ENCODE peak calls at places on chromosomes 6 and 20, in eight cellular contexts. U is transverse colon, L is A549, G is H1, F is IMR-90, I is heart left ventricle, P is breast epithelium, R is vagina. C is an unnamed sample.

GRCh38 chr20:32621071-32621913 is 36.2 kb upstream of the NOL4L start:
- DNase-seq in R (peak), P (no peak), G (no peak), U (no peak), I (no peak), L (no peak), F (no peak), C (no peak)

GRCh38 chr20:31698803-31699718 is 23.6 kb downstream of the BCL2L1 start:
- DNase-seq in I (peak), U (peak), L (peak), P (peak), F (peak), R (no peak), G (no peak), C (peak)

GRCh38 chr6:96234476-96234875 is 218.7 kb downstream of the FUT9 start:
- DNase-seq in U (no peak), F (no peak), I (no peak), R (no peak), L (no peak), P (no peak), G (no peak), C (no peak)

GRCh38 chr6:90249044-90249443 is 47.6 kb downstream of the BACH2 start:
- DNase-seq in P (no peak), R (no peak), I (no peak), F (peak), L (no peak), U (no peak), G (no peak), C (no peak)

GRCh38 chr6:96657344-96657743 is 94.4 kb downstream of the FHL5 start:
- DNase-seq in G (no peak), I (no peak), F (no peak), L (no peak), R (no peak), U (no peak), P (no peak), C (no peak)

GRCh38 chr6:26055670-26056582 is 31.3 kb upstream of the HFE start:
- DNase-seq in F (peak), I (peak), G (peak), L (peak), U (peak), R (no peak), P (peak), C (peak)

GRCh38 chr6:85129881-85130280 is 320.0 kb upstream of the NT5E start:
- DNase-seq in F (peak), R (no peak), U (no peak), L (no peak), I (no peak), G (no peak), P (no peak), C (no peak)

GRCh38 chr6:143426025-143426424 is 24.5 kb downstream of the ADAT2 start:
- DNase-seq in R (no peak), U (no peak), P (no peak), I (no peak), L (no peak), F (no peak), G (no peak), C (no peak)

GRCh38 chr6:127518212-127518709 is 874 bp downstream of the MTCL3 start:
- DNase-seq in L (peak), F (no peak), P (no peak), R (no peak), I (no peak), U (no peak), G (no peak), C (no peak)

GRCh38 chr20:40457404-40457803 is 231.6 kb downstream of the MAFB start:
- DNase-seq in G (no peak), U (no peak), P (no peak), F (no peak), R (no peak), I (no peak), L (no peak), C (no peak)

GRCh38 chr6:126767741-126768140 is 350.7 kb upstream of the RSPO3 start:
- DNase-seq in R (no peak), L (no peak), G (no peak), P (no peak), F (no peak), I (no peak), U (no peak), C (no peak)

GRCh38 chr20:8527998-8528397 is 395.9 kb downstream of the PLCB1 start:
- DNase-seq in F (peak), P (no peak), I (no peak), G (no peak), L (no peak), R (no peak), U (no peak), C (no peak)

GRCh38 chr6:15879372-15880261 is 216.8 kb upstream of the DTNBP1 start:
- DNase-seq in F (peak), L (no peak), I (peak), U (peak), P (no peak), R (no peak), G (no peak), C (peak)

GRCh38 chr20:18847226-18847625 is 33.6 kb downstream of the SCP2D1 start:
- DNase-seq in G (no peak), L (no peak), F (no peak), P (no peak), I (no peak), U (no peak), R (peak), C (no peak)

GRCh38 chr20:42277203-42277602 is 659.0 kb upstream of the CHD6 start:
- DNase-seq in U (no peak), F (no peak), R (no peak), I (no peak), L (no peak), G (no peak), P (no peak), C (no peak)

GRCh38 chr6:54624779-54625178 is 221.8 kb upstream of the FAM83B start:
- DNase-seq in I (no peak), L (no peak), U (no peak), F (peak), G (no peak), P (no peak), R (no peak), C (no peak)

GRCh38 chr20:55269913-55270312 is 735.4 kb downstream of the CBLN4 start:
- DNase-seq in R (no peak), I (no peak), L (no peak), G (no peak), P (no peak), F (no peak), U (no peak), C (no peak)

GRCh38 chr6:86535141-86535540 is 402.2 kb upstream of the HTR1E start:
- DNase-seq in L (no peak), I (no peak), P (no peak), G (no peak), F (no peak), U (no peak), R (no peak), C (no peak)

GRCh38 chr6:149900620-149901443 is 2.9 kb upstream of the RAET1E start:
- DNase-seq in G (no peak), F (no peak), P (peak), U (no peak), R (no peak), I (no peak), L (no peak), C (no peak)

GRCh38 chr6:72622094-72622540 is 253 bp downstream of the KCNQ5 start:
- DNase-seq in F (peak), P (no peak), I (no peak), G (peak), R (no peak), U (peak), L (peak), C (peak)

GRCh38 chr6:2857580-2858337 is 16.1 kb upstream of the SERPINB1 start:
- DNase-seq in I (peak), G (no peak), L (peak), R (no peak), F (peak), P (no peak), U (peak), C (peak)

GRCh38 chr6:13762648-13763441 is 51.2 kb upstream of the RANBP9 start:
- DNase-seq in F (peak), U (peak), I (no peak), P (peak), R (no peak), L (no peak), G (no peak), C (peak)

GRCh38 chr6:128235556-128235955 is 284.8 kb downstream of the PTPRK start:
- DNase-seq in U (no peak), G (no peak), R (no peak), I (no peak), L (no peak), P (no peak), F (no peak), C (no peak)

GRCh38 chr6:5053864-5054426 is 31.2 kb upstream of the PPP1R3G start:
- DNase-seq in G (no peak), U (no peak), F (no peak), P (no peak), R (peak), L (no peak), I (no peak), C (no peak)

GRCh38 chr6:165231177-165231576 is 78.2 kb downstream of the C6orf118 start:
- DNase-seq in P (no peak), L (no peak), R (no peak), I (no peak), U (no peak), G (no peak), F (no peak), C (no peak)

GRCh38 chr20:32480361-32481199 is 104.6 kb downstream of the NOL4L start:
- DNase-seq in G (no peak), R (no peak), L (no peak), U (no peak), I (peak), F (peak), P (no peak), C (peak)

GRCh38 chr20:53748821-53749402 is 155.3 kb upstream of the ZNF217 start:
- DNase-seq in R (no peak), U (no peak), L (no peak), F (peak), G (no peak), P (no peak), I (no peak), C (no peak)

GRCh38 chr6:63560806-63561672 is 11.2 kb upstream of the LOC128125822 start:
- DNase-seq in F (peak), R (no peak), L (peak), I (no peak), U (no peak), P (no peak), G (no peak), C (no peak)

GRCh38 chr6:167119680-167120556 is 3.0 kb upstream of the CCR6 start:
- DNase-seq in L (no peak), F (no peak), I (no peak), U (peak), R (no peak), P (no peak), G (no peak), C (no peak)

GRCh38 chr6:44009425-44010321 is 117.6 kb downstream of the MRPL14 start:
- DNase-seq in I (peak), U (no peak), L (no peak), P (no peak), G (no peak), R (no peak), F (peak), C (peak)

GRCh38 chr20:4025679-4026078 is 10.3 kb upstream of the RNF24 start:
- DNase-seq in F (no peak), I (no peak), L (no peak), G (no peak), U (no peak), P (no peak), R (no peak), C (no peak)

GRCh38 chr6:71419954-71420692 is 131.5 kb downstream of the OGFRL1 start:
- DNase-seq in L (no peak), R (no peak), G (no peak), P (peak), I (peak), F (peak), U (peak), C (peak)

GRCh38 chr6:148803979-148804378 is 57.1 kb downstream of the UST start:
- DNase-seq in U (no peak), L (no peak), P (no peak), R (no peak), G (no peak), I (no peak), F (peak), C (no peak)

GRCh38 chr6:113645576-113645970 is 211.6 kb upstream of the MARCKS start:
- DNase-seq in R (no peak), I (no peak), G (no peak), L (no peak), P (peak), U (peak), F (peak), C (no peak)

GRCh38 chr20:63979221-63979548 is 257 bp downstream of the SAMD10 start:
- DNase-seq in I (no peak), F (no peak), P (no peak), G (no peak), U (no peak), R (no peak), L (no peak), C (no peak)

GRCh38 chr6:12115492-12115891 is 103.4 kb downstream of the HIVEP1 start:
- DNase-seq in G (no peak), L (no peak), P (no peak), F (no peak), R (no peak), I (no peak), U (no peak), C (no peak)

GRCh38 chr6:91572855-91573254 is 986.0 kb upstream of the MAP3K7 start:
- DNase-seq in L (no peak), U (no peak), R (no peak), I (no peak), F (no peak), G (no peak), P (no peak), C (no peak)

GRCh38 chr20:35135867-35136586 is 11.1 kb downstream of the EDEM2 start:
- DNase-seq in U (no peak), G (no peak), F (peak), P (peak), L (no peak), I (peak), R (no peak), C (peak)

GRCh38 chr6:29651413-29652197 is 5.3 kb upstream of the MOG start:
- DNase-seq in L (peak), F (peak), G (no peak), U (no peak), I (no peak), R (no peak), P (no peak), C (no peak)

GRCh38 chr20:45959956-45960630 is 11.9 kb downstream of the ZNF335 start:
- DNase-seq in P (no peak), L (no peak), R (no peak), U (no peak), F (no peak), G (no peak), I (no peak), C (no peak)
- H3K4me3 ChIP-seq in P (no peak), L (no peak), R (no peak), U (no peak), F (no peak), G (no peak), I (no peak), C (no peak)

DNA sequence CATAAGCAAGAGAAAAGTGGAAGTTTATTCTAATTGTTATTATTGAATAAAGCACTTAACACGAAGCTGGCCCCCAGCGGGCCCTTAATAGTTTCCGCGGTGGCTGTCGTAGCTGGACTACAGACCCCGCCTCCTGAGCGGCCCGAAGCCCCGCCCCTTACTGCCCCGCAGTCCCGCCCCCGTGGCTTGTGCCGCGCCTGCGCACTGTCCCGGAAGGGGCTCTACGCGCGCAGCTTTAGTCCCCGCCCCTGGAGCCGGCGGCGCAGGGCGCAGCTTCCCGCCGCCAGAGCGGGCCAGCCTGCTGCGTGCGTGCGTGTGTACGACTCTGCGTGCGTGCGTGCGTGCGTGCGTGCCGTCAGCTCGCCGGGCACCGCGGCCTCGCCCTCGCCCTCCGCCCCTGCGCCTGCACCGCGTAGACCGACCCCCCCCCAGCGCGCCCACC is at the start of gene VAPB:
- DNase-seq in U (peak), G (peak), I (peak), F (peak), L (peak), R (no peak), P (peak), C (peak)
- TF ChIP-seq POLR2A in U (peak), G (no peak), I (no peak), F (no peak), L (peak), R (peak), P (no peak), C (no peak)

GRCh38 chr6:33213166-33213988 is 5.1 kb downstream of the RING1 start:
- DNase-seq in P (no peak), I (no peak), U (no peak), F (no peak), R (no peak), G (peak), L (no peak), C (no peak)
- H3K4me3 ChIP-seq in P (peak), I (peak), U (peak), F (peak), R (peak), G (peak), L (peak), C (peak)

DNA sequence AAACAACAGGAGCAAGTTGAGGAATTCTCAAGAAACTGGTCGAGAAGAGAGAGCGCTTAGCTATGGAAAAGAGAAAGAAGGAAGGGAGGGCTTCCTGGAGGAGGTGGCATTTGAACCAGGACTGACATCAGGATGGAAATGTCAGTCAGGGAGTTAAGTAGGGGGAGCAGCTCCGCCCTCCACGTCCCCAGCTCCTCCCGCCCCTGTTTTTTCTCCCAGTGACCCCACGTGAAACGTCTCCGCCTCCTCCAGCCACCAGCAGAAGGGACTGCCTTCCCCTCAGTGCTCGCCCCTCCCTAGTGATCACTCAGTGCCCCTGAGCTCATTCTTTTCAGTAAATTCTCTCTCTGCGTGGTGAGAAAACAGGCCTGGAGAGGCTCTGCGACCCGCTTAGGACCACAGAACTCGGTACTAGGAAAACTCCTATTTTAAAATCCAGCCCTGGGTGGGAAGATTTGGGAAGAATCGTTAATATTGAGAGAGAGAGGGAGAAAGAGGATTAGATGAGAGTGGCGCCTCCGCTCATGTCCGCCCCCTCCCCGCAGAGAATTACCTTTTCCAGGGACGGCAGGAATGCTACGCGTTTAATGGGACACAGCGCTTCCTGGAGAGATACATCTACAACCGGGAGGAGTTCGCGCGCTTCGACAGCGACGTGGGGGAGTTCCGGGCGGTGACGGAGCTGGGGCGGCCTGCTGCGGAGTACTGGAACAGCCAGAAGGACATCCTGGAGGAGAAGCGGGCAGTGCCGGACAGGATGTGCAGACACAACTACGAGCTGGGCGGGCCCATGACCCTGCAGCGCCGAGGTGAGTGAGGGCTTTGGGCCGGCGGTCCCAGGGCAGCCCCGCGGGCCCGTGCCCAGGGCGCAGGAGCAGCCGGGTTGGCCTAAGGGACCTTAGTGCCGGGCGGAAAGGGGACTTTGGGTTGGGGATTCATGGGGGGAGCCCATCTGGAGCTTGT is 4.6 kb downstream of the HLA-DPB1 start:
- DNase-seq in P (peak), R (no peak), I (peak), U (peak), G (peak), L (no peak), F (peak), C (peak)
- TF ChIP-seq POLR2A in P (no peak), R (peak), I (no peak), U (peak), G (no peak), L (no peak), F (no peak), C (no peak)

DNA sequence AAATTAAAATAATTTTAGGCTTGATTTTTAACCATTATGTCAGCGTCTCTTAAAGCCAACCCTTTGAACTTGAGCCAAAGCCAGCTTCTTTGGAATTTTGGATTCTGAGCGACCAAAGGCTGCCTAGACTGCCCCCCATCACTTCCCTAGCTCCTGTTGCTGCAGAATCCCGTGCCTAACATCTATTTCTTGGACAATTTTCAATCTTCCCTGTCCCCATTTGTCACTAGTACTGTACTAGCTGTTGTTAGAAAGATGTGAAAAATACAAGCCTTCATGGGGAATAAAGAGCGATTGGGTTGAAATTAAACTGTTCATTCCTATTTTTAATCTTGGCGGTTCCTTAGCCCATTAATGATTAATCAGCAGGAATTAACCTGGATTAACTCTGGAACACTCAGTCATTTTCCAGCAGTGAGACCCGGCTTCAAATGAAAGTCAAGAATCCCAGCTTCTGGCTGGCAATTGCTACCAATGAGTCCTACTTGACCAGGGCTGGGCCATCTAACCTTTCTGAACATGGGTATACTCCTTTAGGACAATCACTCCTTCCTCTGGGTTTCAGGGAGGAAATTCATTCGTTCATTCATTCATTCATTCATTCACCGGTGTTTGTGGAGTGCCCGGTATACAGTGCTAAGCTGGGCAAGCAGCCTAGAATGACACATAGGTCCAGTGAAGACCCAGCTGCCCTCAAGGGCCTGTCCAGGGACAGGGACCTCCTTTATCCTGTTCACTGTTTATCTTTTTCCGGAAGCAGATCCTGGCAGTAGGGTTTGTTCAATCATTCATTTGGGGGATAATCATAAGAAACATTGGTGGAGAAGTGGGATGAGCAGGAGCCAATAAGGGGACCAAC is 1.4 kb upstream of the RRBP1 start:
- DNase-seq in U (no peak), P (no peak), I (no peak), G (no peak), F (no peak), R (no peak), L (no peak), C (no peak)
- H3K4me3 ChIP-seq in U (no peak), P (no peak), I (no peak), G (peak), F (no peak), R (no peak), L (no peak), C (no peak)

DNA sequence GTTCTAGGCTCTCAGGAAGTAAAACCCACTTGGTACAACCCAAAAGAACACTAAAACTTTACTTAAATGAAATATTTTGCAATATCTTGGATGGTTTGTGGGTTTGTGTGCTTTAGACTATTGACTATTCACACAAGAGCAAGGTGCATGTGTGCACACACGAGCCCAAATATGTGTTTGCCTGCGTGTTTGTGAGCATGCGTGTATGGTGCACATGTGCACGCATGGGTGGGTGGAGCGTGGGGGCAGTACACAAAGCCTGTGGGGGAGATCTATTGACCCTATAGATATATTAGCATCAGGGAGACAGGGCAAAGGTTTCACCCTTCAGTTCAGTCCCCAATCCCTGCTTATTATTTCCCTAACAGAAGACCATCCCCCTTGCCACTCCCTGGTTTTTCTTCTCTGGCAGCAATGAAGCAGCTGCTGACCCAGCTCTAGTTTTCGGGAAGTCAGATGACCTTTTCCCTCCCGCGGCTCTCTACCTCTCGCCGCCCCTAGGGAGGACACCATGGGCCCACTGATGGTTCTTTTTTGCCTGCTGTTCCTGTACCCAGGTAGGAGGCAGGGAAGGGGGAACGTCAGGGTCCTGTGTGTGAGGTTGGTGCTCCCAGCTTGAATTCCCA is at the start of gene C2:
- DNase-seq in G (no peak), R (no peak), U (no peak), F (no peak), P (no peak), I (no peak), L (no peak), C (no peak)
- TF ChIP-seq POLR2A in G (no peak), R (no peak), U (no peak), F (no peak), P (no peak), I (no peak), L (no peak), C (no peak)

C was measured in thyroid gland.